ENCODE peak calls at places on chromosome 18, in five cellular contexts. O is IMR-90, V is endodermal cell, E is colonic mucosa, S is cardiac muscle cell. Q is an unnamed sample.

GRCh38 chr18:77098554-77099174 is 33.9 kb downstream of the MBP start:
- DNase-seq in O (no peak), V (peak; percentile 63), E (no peak), S (no peak), Q (no peak)

GRCh38 chr18:57943723-57944122 is 100.3 kb upstream of the NEDD4L start:
- DNase-seq in O (peak; percentile 86), V (no peak), E (no peak), S (no peak), Q (no peak)

GRCh38 chr18:55763805-55764204 is 175.8 kb upstream of the TCF4 start:
- DNase-seq in O (peak; percentile 11), V (no peak), E (no peak), S (no peak), Q (no peak)

GRCh38 chr18:48623468-48624220 is 84.8 kb downstream of the CTIF start:
- DNase-seq in O (peak; percentile 88), V (no peak), E (no peak), S (no peak), Q (no peak)

GRCh38 chr18:59902180-59902992 is 2.6 kb downstream of the PMAIP1 start:
- DNase-seq in O (peak; percentile 95), V (no peak), E (no peak), S (no peak), Q (no peak)

GRCh38 chr18:35041752-35042379 is 653 bp downstream of the MAPRE2 start:
- DNase-seq in O (no peak), V (peak; percentile 59), E (peak; percentile 35), S (peak; percentile 20), Q (peak; percentile 4)

GRCh38 chr18:22678486-22678885 is 254.6 kb upstream of the RBBP8 start:
- DNase-seq in O (no peak), V (no peak), E (no peak), S (no peak), Q (no peak)

GRCh38 chr18:50548160-50548559 is 11.7 kb upstream of the MAPK4 start:
- DNase-seq in O (no peak), V (no peak), E (no peak), S (no peak), Q (no peak)

GRCh38 chr18:3500016-3500415 is 50.0 kb downstream of the TGIF1 start:
- DNase-seq in O (no peak), V (no peak), E (no peak), S (no peak), Q (no peak)

GRCh38 chr18:58584219-58585127 is 44.4 kb downstream of the ALPK2 start:
- DNase-seq in O (peak; percentile 48), V (peak; percentile 71), E (no peak), S (peak; percentile 24), Q (no peak)

GRCh38 chr18:76672627-76673026 is 149.7 kb upstream of the ZNF236 start:
- DNase-seq in O (peak; percentile 81), V (peak; percentile 15), E (no peak), S (no peak), Q (no peak)

GRCh38 chr18:45793295-45793965 is 32.0 kb upstream of the SIGLEC15 start:
- DNase-seq in O (peak; percentile 93), V (no peak), E (no peak), S (no peak), Q (peak; percentile 55)

GRCh38 chr18:10059610-10060468 is 146.0 kb downstream of the VAPA start:
- DNase-seq in O (peak; percentile 18), V (no peak), E (no peak), S (no peak), Q (no peak)

GRCh38 chr18:44458777-44459176 is 221.9 kb upstream of the SETBP1 start:
- DNase-seq in O (peak; percentile 32), V (no peak), E (no peak), S (no peak), Q (no peak)
- TF ChIP-seq CTCF in O (no peak), V (peak; percentile 23), E (no peak), S (no peak), Q (no peak)

GRCh38 chr18:13003466-13003896 is 12.3 kb downstream of the CEP192 start:
- DNase-seq in O (peak; percentile 80), V (peak; percentile 95), E (peak; percentile 24), S (peak; percentile 48), Q (peak; percentile 36)
- TF ChIP-seq CTCF in O (peak; percentile 55), V (peak; percentile 81), E (no peak), S (peak; percentile 65), Q (peak; percentile 66)

DNA sequence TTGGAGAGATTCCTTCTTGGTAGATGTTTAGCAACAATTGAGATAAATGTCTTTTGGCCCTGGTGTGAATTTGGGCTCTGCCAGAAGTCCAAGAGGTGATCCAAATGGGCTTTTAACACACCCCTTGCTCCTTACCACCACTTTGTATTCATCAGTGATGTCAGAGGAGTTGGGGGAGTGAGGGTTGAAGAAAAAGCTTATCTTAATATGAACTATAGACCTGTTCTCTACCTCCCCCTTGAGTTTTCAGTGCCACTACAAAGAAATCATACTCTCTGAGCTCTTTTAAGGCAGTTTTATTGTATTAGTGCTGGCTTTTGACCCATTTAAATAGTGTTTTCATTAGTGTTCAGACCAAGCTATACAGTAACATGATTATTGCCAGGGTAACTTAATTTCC is 229.1 kb downstream of the PHLPP1 start:
- DNase-seq in O (no peak), V (no peak), E (no peak), S (peak; percentile 54), Q (no peak)
- TF ChIP-seq CTCF in O (no peak), V (peak; percentile 45), E (no peak), S (peak; percentile 23), Q (no peak)

DNA sequence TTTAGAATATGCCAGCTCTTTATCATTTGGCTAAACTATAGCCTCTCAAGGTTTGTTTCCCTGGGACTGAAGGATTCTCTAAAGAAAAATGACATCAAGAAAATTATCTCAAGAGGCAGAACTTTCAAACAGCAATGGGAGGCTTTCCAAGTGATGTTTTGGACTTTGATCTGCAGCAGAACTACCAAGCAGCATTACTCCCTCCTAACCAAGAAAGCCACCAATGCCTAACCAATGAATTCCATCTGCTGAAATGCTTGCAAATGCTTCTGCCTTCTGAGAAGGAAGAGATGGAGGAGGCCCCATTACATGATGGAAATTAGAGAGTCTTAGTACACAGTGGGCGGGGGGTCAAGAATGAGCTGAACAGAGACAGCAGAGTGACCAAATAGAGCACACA is 95.1 kb upstream of the SLC35G4 start:
- DNase-seq in O (no peak), V (no peak), E (no peak), S (no peak), Q (no peak)
- TF ChIP-seq CTCF in O (no peak), V (no peak), E (no peak), S (no peak), Q (no peak)

GRCh38 chr18:14978962-14979535 is 231.1 kb downstream of the ANKRD30B start:
- DNase-seq in O (no peak), V (peak; percentile 52), E (peak; percentile 50), S (peak; percentile 0), Q (peak; percentile 66)
- TF ChIP-seq CTCF in O (no peak), V (peak; percentile 13), E (peak; percentile 50), S (no peak), Q (peak; percentile 47)

GRCh38 chr18:11908182-11909080 is at the start of gene MPPE1:
- DNase-seq in O (peak; percentile 83), V (peak; percentile 94), E (peak; percentile 89), S (peak; percentile 93), Q (peak; percentile 89)
- TF ChIP-seq CTCF in O (no peak), V (no peak), E (no peak), S (no peak), Q (no peak)